ENCODE peak calls at places on chromosomes 11 and 22, in seven cellular contexts. G is WTC11; A is NCI-H1092; T is A172; K is Calu3; Q is posterior vena cava; B is stimulated activated CD8-positive, alpha-beta memory T cell treated with anti-CD3 and anti-CD28 coated beads, Interleukin-15, amount 100 ng/mL, for 24 hours. F is an unnamed sample.
A peak's percentile ranks its signal among the peaks of the same experiment; 100 is the strongest.

GRCh38 chr11:110098645-110099044 is 5.5 kb downstream of the ZC3H12C start:
- DNase-seq in K (no peak), G (no peak), B (no peak), Q (no peak), A (no peak), T (no peak), F (no peak)

GRCh38 chr11:5891216-5891800 is 1.7 kb upstream of the OR52E5 start:
- DNase-seq in B (no peak), G (no peak), T (peak; percentile 8), Q (no peak), A (no peak), K (no peak), F (no peak)

GRCh38 chr22:49749227-49749626 is 78.4 kb downstream of the BRD1 start:
- DNase-seq in K (no peak), T (no peak), G (no peak), B (no peak), Q (peak; percentile 79), A (no peak), F (no peak)

GRCh38 chr11:121535122-121535796 is 82.5 kb upstream of the SORL1-AS1 start:
- DNase-seq in A (peak; percentile 30), G (no peak), B (no peak), Q (no peak), K (no peak), T (no peak), F (no peak)

GRCh38 chr22:42699953-42700352 is 20.7 kb downstream of the A4GALT start:
- DNase-seq in A (no peak), Q (no peak), G (no peak), K (no peak), B (no peak), T (no peak), F (no peak)

GRCh38 chr11:72721689-72722049 is 30.5 kb downstream of the ARAP1 start:
- DNase-seq in B (no peak), T (no peak), K (no peak), Q (no peak), A (no peak), G (no peak), F (no peak)

GRCh38 chr11:78397398-78397797 is 20.2 kb downstream of the GAB2 start:
- DNase-seq in G (no peak), T (no peak), K (no peak), B (no peak), A (no peak), Q (no peak), F (no peak)

GRCh38 chr11:102495161-102496042 is 35.1 kb downstream of the MMP7 start:
- DNase-seq in T (peak; percentile 72), B (no peak), K (peak; percentile 54), A (peak; percentile 63), Q (no peak), G (peak; percentile 44), F (no peak)

GRCh38 chr11:12577746-12578644 is 96.2 kb upstream of the TEAD1 start:
- DNase-seq in Q (no peak), G (no peak), T (no peak), K (no peak), A (no peak), B (no peak), F (no peak)

GRCh38 chr11:70109006-70109405 is 30.9 kb downstream of the ANO1 start:
- DNase-seq in G (no peak), Q (no peak), A (no peak), B (no peak), K (no peak), T (peak; percentile 52), F (no peak)

F was measured in amygdala.